ENCODE peak calls at places on chromosome 4, in six cellular contexts. G, J, V, C, A and N are unnamed samples.

GRCh38 chr4:97153042-97153441 is 990.2 kb downstream of the STPG2 start:
- DNase-seq in G (no peak), J (no peak), V (no peak), C (no peak), A (no peak), N (peak)

GRCh38 chr4:129394635-129395034 is 298.7 kb downstream of the C4orf33 start:
- DNase-seq in G (no peak), J (no peak), V (no peak), C (no peak), A (no peak), N (no peak)

GRCh38 chr4:8176547-8177399 is 18.2 kb upstream of the ABLIM2 start:
- DNase-seq in G (peak), J (peak), V (peak), C (peak), A (no peak), N (peak)

GRCh38 chr4:86935499-86935832 is 655 bp downstream of the AFF1 start:
- DNase-seq in G (peak), J (no peak), V (no peak), C (no peak), A (peak), N (peak)

GRCh38 chr4:4782969-4783368 is 76.5 kb upstream of the MSX1 start:
- DNase-seq in G (no peak), J (peak), V (no peak), C (no peak), A (no peak), N (no peak)

GRCh38 chr4:4202510-4202909 is 24.2 kb downstream of the OTOP1 start:
- DNase-seq in G (no peak), J (no peak), V (no peak), C (no peak), A (no peak), N (no peak)

GRCh38 chr4:52641853-52642563 is 17.1 kb downstream of the USP46 start:
- DNase-seq in G (no peak), J (peak), V (no peak), C (no peak), A (no peak), N (no peak)

GRCh38 chr4:48025005-48025404 is 8.4 kb downstream of the NIPAL1 start:
- DNase-seq in G (no peak), J (peak), V (no peak), C (no peak), A (no peak), N (no peak)

GRCh38 chr4:46924789-46925188 is 15.7 kb upstream of the COX7B2 start:
- DNase-seq in G (no peak), J (no peak), V (no peak), C (no peak), A (no peak), N (no peak)

GRCh38 chr4:13701937-13702446 is 74.5 kb upstream of the BOD1L1 start:
- DNase-seq in G (no peak), J (peak), V (no peak), C (peak), A (no peak), N (no peak)

GRCh38 chr4:188015025-188015778 is 19.6 kb downstream of the ZFP42 start:
- DNase-seq in G (no peak), J (no peak), V (no peak), C (no peak), A (no peak), N (no peak)

GRCh38 chr4:92091335-92091734 is 212.4 kb upstream of the GRID2 start:
- DNase-seq in G (no peak), J (no peak), V (no peak), C (no peak), A (no peak), N (no peak)

GRCh38 chr4:22179124-22179874 is 230.7 kb upstream of the KCNIP4 start:
- DNase-seq in G (no peak), J (peak), V (no peak), C (peak), A (no peak), N (no peak)

GRCh38 chr4:77332696-77333270 is 175.8 kb downstream of the CCNG2 start:
- DNase-seq in G (no peak), J (no peak), V (no peak), C (no peak), A (no peak), N (no peak)

GRCh38 chr4:67885727-67886126 is 1.9 kb upstream of the TMPRSS11D start:
- DNase-seq in G (no peak), J (peak), V (no peak), C (no peak), A (no peak), N (no peak)

GRCh38 chr4:183081116-183081469 is 18.0 kb upstream of the WWC2 start:
- DNase-seq in G (no peak), J (no peak), V (no peak), C (no peak), A (no peak), N (no peak)

GRCh38 chr4:88939697-88940096 is 117.3 kb downstream of the FAM13A start:
- DNase-seq in G (no peak), J (peak), V (no peak), C (no peak), A (no peak), N (no peak)

GRCh38 chr4:38160487-38161207 is 200.4 kb downstream of the PTTG2 start:
- DNase-seq in G (peak), J (peak), V (peak), C (peak), A (no peak), N (peak)

GRCh38 chr4:32025840-32026459 is 1305.8 kb downstream of the PCDH7 start:
- DNase-seq in G (no peak), J (no peak), V (no peak), C (peak), A (no peak), N (no peak)

GRCh38 chr4:7890635-7891393 is 48.8 kb downstream of the AFAP1 start:
- DNase-seq in G (no peak), J (peak), V (no peak), C (no peak), A (no peak), N (no peak)

GRCh38 chr4:56752985-56753384 is 68.5 kb downstream of the SPINK2 start:
- DNase-seq in G (no peak), J (no peak), V (no peak), C (no peak), A (no peak), N (no peak)

GRCh38 chr4:78022517-78022916 is 34.6 kb upstream of the FRAS1 start:
- DNase-seq in G (no peak), J (no peak), V (no peak), C (no peak), A (no peak), N (no peak)

GRCh38 chr4:150713251-150713650 is 131.3 kb downstream of the MAB21L2 start:
- DNase-seq in G (no peak), J (no peak), V (no peak), C (no peak), A (no peak), N (no peak)

GRCh38 chr4:186416451-186417060 is 138.8 kb downstream of the MTNR1A start:
- DNase-seq in G (no peak), J (no peak), V (no peak), C (no peak), A (no peak), N (no peak)

GRCh38 chr4:11106190-11106589 is 322.5 kb downstream of the HS3ST1 start:
- DNase-seq in G (no peak), J (no peak), V (no peak), C (no peak), A (no peak), N (no peak)

GRCh38 chr4:26287748-26288147 is 33.1 kb upstream of the RBPJ start:
- DNase-seq in G (no peak), J (no peak), V (no peak), C (no peak), A (no peak), N (no peak)

GRCh38 chr4:174198396-174199179 is 84.9 kb downstream of the FBXO8 start:
- DNase-seq in G (no peak), J (peak), V (peak), C (peak), A (no peak), N (no peak)

GRCh38 chr4:168654206-168655174 is 157.6 kb downstream of the PALLD start:
- DNase-seq in G (peak), J (no peak), V (no peak), C (no peak), A (no peak), N (no peak)
- TF ChIP-seq POLR2A in G (no peak), J (no peak), V (no peak), C (no peak), A (no peak), N (no peak)

GRCh38 chr4:185304944-185305690 is 90.6 kb downstream of the LRP2BP start:
- DNase-seq in G (peak), J (peak), V (no peak), C (no peak), A (no peak), N (peak)
- TF ChIP-seq POLR2A in G (no peak), J (no peak), V (no peak), C (no peak), A (no peak), N (no peak)

DNA sequence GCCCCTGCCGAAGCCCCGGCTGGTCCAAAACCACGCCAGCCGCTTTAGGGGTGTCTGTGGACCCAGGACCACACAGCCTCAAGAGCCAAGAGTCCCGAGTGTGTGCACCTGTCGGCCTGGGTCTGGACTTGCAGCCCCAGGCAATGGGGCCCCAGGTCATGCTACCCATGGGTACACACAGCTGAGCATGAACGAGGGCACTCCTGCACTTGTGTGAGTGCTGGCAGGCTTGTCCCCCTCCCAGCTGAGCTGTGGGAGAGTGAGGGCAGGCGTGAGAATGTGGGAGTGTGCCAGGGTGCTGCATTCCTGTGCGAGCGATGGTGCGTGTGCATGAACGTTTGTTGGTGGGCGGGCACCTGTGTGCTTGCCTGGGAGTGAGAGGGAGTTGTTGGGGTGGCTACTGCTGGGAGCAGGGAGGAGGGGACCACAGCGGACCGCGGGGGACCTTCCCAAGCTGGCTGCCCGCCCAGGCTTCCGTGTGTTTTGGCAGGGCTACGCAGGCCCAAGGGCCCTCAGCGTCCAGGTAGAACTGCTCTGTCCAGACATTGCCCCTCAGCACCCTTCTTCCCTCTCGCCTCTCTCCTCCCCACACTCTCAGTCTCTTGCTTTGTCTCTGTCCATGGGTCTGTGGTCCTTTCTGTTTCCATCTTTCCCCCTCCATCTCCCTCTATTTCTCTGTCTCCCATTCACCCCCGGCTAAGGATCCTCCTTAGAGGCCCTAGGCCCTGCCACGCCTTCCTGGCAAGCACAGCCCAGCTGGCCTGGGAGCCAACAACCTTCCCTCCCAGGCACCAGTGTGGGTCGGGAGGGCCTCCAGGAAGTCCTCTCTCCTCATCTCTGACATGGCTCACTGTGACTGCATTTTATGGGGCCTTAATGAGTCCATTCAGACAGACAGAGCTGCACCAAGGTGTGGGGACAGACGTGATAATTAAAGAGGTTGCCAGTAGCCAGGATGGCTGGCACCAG is 31.0 kb downstream of the BLOC1S4 start:
- DNase-seq in G (peak), J (no peak), V (no peak), C (no peak), A (no peak), N (no peak)
- TF ChIP-seq POLR2A in G (peak), J (no peak), V (no peak), C (no peak), A (no peak), N (no peak)

DNA sequence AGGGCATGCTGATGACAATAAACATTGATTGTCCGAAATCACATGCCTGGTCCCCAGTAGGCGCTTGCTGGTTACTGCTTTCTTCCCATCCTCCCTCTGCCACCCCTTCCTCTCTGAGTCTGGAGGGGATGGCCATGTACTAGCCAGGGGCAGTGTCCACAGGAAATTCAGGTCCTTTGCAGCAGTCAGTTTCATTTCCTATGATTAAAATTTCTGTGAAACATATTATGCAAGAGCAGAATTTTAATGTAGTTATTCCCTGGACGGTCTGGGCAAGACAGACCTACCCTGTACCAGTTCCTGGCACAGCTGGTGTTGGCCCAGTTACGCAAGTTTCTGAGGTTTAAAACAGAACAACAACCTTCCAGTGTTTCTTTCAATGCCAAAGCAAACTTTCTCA is 28.2 kb upstream of the TLR2 start:
- DNase-seq in G (peak), J (no peak), V (no peak), C (no peak), A (no peak), N (no peak)
- TF ChIP-seq POLR2A in G (peak), J (no peak), V (no peak), C (no peak), A (peak), N (no peak)

GRCh38 chr4:6671648-6672047 is 22.0 kb upstream of the S100P start:
- DNase-seq in G (no peak), J (no peak), V (no peak), C (no peak), A (no peak), N (no peak)

GRCh38 chr4:6676722-6677558 is 16.7 kb upstream of the S100P start:
- DNase-seq in G (peak), J (no peak), V (no peak), C (no peak), A (no peak), N (no peak)

GRCh38 chr4:6674500-6675149 is 19.1 kb upstream of the S100P start:
- DNase-seq in G (peak), J (peak), V (no peak), C (no peak), A (no peak), N (peak)

GRCh38 chr4:6672131-6672530 is 21.5 kb upstream of the S100P start:
- DNase-seq in G (no peak), J (no peak), V (no peak), C (no peak), A (no peak), N (no peak)

DNA sequence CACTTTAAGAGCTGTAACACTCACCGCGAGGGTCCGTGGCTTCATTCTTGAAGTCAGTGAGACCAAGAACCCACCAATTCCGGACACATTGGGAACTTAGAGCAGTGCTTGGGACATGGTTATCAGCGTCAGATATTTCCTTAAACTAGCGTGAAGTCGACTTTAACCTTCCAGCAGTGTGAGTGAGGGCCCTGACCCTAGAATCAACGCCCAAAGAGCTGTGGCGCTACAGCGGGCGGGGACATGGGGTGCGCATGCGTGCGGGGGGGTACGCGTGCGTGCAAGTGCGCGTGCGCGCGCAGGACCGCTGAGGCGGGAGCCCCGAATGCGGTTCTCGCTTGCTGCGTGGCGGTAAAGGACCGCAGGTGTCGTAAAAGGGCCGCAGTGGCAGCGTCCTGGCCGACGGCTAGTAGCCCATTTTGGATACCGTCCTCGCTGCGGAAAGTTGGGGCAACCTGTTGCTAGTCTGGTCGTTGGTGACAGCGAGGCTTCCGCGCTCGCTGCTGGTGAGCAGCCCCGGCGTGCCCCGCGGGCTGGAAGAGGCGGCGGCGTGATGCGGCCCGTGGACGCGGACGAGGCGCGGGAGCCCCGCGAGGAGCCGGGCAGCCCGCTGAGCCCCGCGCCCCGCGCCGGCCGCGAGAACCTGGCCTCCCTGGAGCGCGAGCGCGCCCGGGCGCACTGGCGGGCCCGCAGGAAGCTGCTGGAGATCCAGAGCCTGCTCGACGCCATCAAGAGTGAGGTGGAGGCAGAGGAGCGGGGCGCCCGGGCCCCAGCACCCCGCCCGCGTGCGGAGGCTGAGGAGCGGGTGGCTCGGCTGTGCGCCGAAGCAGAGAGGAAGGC is 19.8 kb upstream of the S100P start:
- DNase-seq in G (peak), J (peak), V (peak), C (peak), A (peak), N (peak)
- TF ChIP-seq POLR2A in G (peak), J (no peak), V (peak), C (peak), A (peak), N (peak)

GRCh38 chr4:81506731-81507130 is 35.0 kb upstream of the RASGEF1B start:
- DNase-seq in G (no peak), J (no peak), V (no peak), C (no peak), A (no peak), N (no peak)

GRCh38 chr4:81507530-81507929 is 35.8 kb upstream of the RASGEF1B start:
- DNase-seq in G (no peak), J (no peak), V (no peak), C (no peak), A (no peak), N (no peak)

GRCh38 chr4:81509822-81510221 is 38.1 kb upstream of the RASGEF1B start:
- DNase-seq in G (no peak), J (no peak), V (no peak), C (no peak), A (no peak), N (no peak)

GRCh38 chr4:81510643-81511189 is 39.0 kb upstream of the RASGEF1B start:
- DNase-seq in G (no peak), J (no peak), V (no peak), C (no peak), A (no peak), N (no peak)

GRCh38 chr4:81508786-81509574 is 37.3 kb upstream of the RASGEF1B start:
- DNase-seq in G (peak), J (no peak), V (no peak), C (no peak), A (no peak), N (no peak)
- TF ChIP-seq POLR2A in G (peak), J (no peak), V (no peak), C (no peak), A (no peak), N (no peak)

GRCh38 chr4:173188648-173189047 is 20.0 kb downstream of the GALNT7 start:
- DNase-seq in G (no peak), J (no peak), V (no peak), C (no peak), A (no peak), N (no peak)

GRCh38 chr4:173181769-173182374 is 13.3 kb downstream of the GALNT7 start:
- DNase-seq in G (no peak), J (peak), V (no peak), C (no peak), A (no peak), N (peak)

GRCh38 chr4:173189117-173189693 is 20.6 kb downstream of the GALNT7 start:
- DNase-seq in G (no peak), J (peak), V (no peak), C (no peak), A (no peak), N (no peak)

GRCh38 chr4:173182403-173182802 is 13.8 kb downstream of the GALNT7 start:
- DNase-seq in G (no peak), J (peak), V (no peak), C (no peak), A (no peak), N (no peak)

GRCh38 chr4:173185832-173186545 is 17.4 kb downstream of the GALNT7 start:
- DNase-seq in G (no peak), J (no peak), V (no peak), C (no peak), A (no peak), N (no peak)
- TF ChIP-seq POLR2A in G (no peak), J (no peak), V (no peak), C (no peak), A (no peak), N (no peak)